ENCODE peak calls at places on chromosomes 6 and 20, in four cellular contexts. F, Q, W and P are unnamed samples.

GRCh38 chr6:25613415-25613814 is 38.6 kb upstream of the SCGN start:
- DNase-seq in W (no peak), Q (no peak), F (no peak), P (no peak)

GRCh38 chr6:167787896-167788530 is 38.7 kb upstream of the AFDN start:
- DNase-seq in W (no peak), F (no peak), Q (no peak), P (no peak)

GRCh38 chr6:26159417-26160273 is 72.4 kb downstream of the HFE start:
- DNase-seq in Q (peak; percentile 49), F (no peak), W (peak; percentile 32), P (no peak)

GRCh38 chr6:108448481-108448880 is 112.2 kb upstream of the FOXO3 start:
- DNase-seq in W (no peak), F (no peak), Q (no peak), P (no peak)

GRCh38 chr6:45044510-45045252 is 283.4 kb upstream of the RUNX2 start:
- DNase-seq in Q (peak; percentile 63), W (no peak), F (no peak), P (no peak)

GRCh38 chr20:25283221-25283951 is 35.5 kb downstream of the PYGB start:
- DNase-seq in Q (no peak), W (no peak), F (no peak), P (no peak)

GRCh38 chr6:17988422-17988944 is 1.0 kb upstream of the KIF13A start:
- DNase-seq in Q (no peak), F (no peak), W (no peak), P (no peak)

GRCh38 chr6:42505377-42505702 is 53.6 kb upstream of the TRERF1 start:
- DNase-seq in F (no peak), W (peak; percentile 19), Q (peak; percentile 33), P (no peak)

GRCh38 chr6:169626169-169626833 is 75.5 kb downstream of the WDR27 start:
- DNase-seq in F (no peak), Q (no peak), W (no peak), P (no peak)

GRCh38 chr20:3162080-3162611 is 2.5 kb upstream of the FASTKD5 start:
- DNase-seq in F (no peak), Q (no peak), W (no peak), P (no peak)

GRCh38 chr6:156779206-156780116 is 2.3 kb downstream of the ARID1B start:
- DNase-seq in Q (no peak), F (no peak), W (no peak), P (no peak)

GRCh38 chr6:136290406-136291010 is 862 bp upstream of the BCLAF1 start:
- DNase-seq in F (peak; percentile 51), W (peak; percentile 91), Q (peak; percentile 66), P (no peak)

GRCh38 chr20:25195962-25196700 is 619 bp downstream of the ENTPD6 start:
- DNase-seq in F (peak; percentile 28), W (no peak), Q (peak; percentile 85), P (no peak)

GRCh38 chr20:62531046-62531838 is 55.4 kb upstream of the GATA5 start:
- DNase-seq in Q (no peak), F (no peak), W (no peak), P (no peak)

GRCh38 chr6:153618371-153619328 is 420.4 kb upstream of the OPRM1 start:
- DNase-seq in F (no peak), Q (no peak), W (no peak), P (no peak)

GRCh38 chr6:21595951-21596378 is 2.4 kb downstream of the SOX4 start:
- DNase-seq in W (no peak), F (no peak), Q (no peak), P (no peak)

GRCh38 chr6:143196525-143197225 is 136.0 kb downstream of the AIG1 start:
- DNase-seq in F (no peak), W (no peak), Q (no peak), P (no peak)

GRCh38 chr6:155444952-155445903 is 10.4 kb downstream of the NOX3 start:
- DNase-seq in W (no peak), Q (no peak), F (no peak), P (no peak)

GRCh38 chr20:17652411-17652810 is 29.6 kb downstream of the RRBP1 start:
- DNase-seq in F (no peak), W (no peak), Q (no peak), P (no peak)

GRCh38 chr6:163260111-163260895 is 154.2 kb upstream of the QKI start:
- DNase-seq in W (peak; percentile 14), F (no peak), Q (no peak), P (no peak)

GRCh38 chr20:35934050-35934449 is 20.3 kb downstream of the SCAND1 start:
- DNase-seq in F (no peak), Q (no peak), W (no peak), P (no peak)

GRCh38 chr6:170018422-170019258 is 267.2 kb downstream of the ERMARD start:
- DNase-seq in F (no peak), W (no peak), Q (no peak), P (no peak)

GRCh38 chr6:137893726-137894125 is 26.7 kb downstream of the TNFAIP3 start:
- DNase-seq in Q (peak; percentile 48), W (no peak), F (no peak), P (no peak)
- H3K27ac ChIP-seq in Q (no peak overlapping the region), W (peak overlapping the region; percentile 86), F (no peak overlapping the region), P (peak overlapping the region; percentile 86)

DNA sequence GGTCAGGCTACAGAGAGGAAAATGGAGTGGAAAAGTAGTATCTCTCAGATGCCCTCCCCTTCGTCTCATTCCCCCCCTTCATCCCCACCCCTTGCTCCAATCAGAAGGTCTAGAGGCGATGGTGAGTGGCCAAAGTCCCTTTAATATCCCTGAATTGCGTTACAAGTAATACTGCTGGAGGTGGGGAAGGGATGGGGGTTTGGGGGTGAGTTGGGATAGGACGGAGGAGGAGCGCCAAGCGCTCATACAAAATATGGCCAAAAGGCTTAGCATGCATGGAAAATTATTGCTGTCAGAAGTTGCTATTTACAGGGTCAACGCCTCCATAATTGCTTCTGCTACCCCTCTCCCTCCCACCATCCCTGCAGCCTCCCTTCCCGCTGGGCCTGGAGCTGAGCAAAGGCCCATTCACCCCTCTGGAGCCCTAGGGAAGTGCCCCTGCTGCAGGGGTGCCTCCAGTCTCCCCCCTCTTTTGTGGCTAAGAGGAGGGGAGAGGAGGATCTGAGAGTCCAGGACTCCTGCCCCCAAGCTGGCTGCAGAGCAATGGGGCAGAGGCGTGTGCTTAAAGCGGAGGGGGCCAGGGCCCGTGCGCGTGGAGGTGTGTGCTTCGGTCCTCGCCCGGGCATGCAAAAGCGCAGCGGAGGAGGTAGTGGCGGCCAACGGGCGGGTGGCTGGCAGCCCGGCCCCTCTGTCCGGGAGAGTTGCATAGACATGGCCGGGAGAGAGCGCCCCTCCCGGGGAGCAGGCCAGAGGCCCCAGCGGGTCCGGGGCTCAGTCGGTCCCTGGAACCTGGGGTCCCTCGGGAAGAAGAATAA is 8.7 kb upstream of the SRXN1 start:
- DNase-seq in W (no peak), Q (no peak), F (no peak), P (no peak)
- TF ChIP-seq EZH2 in W (peak; percentile 75), Q (no peak), F (no peak), P (no peak)

DNA sequence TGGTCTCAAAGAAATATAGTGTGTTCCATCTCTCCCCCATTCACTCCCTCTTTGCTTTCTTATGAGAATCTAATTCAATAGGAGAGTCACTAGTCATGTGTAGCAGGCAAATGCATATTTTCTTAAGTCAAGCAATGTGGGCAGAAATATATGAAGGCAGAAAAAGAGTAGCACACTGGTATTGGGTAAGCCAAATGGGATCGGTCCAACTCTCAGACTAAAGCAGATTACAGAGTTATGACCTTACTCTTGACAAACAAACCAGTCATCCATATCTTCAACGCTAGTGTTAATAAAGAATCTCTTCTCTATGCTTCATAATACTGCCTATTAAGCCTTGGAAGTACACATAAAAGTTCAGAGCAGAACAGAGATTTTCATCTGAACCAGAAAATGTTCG is 320.2 kb upstream of the JARID2 start:
- DNase-seq in W (peak; percentile 74), Q (peak; percentile 56), F (no peak), P (no peak)
- H3K27ac ChIP-seq in W (no peak overlapping the region), Q (no peak overlapping the region), F (no peak overlapping the region), P (no peak overlapping the region)

GRCh38 chr6:10393544-10394225 is 21.2 kb downstream of the TFAP2A start:
- DNase-seq in W (no peak), F (no peak), Q (no peak), P (no peak)
- TF ChIP-seq EZH2 in W (no peak), F (no peak), Q (no peak), P (no peak)